ENCODE peak calls at places on chromosomes 11 and 22, in four cellular contexts. Y is HepG2, W is GM12878, X is K562. P is an unnamed sample.
A peak's percentile ranks its signal among the peaks of the same experiment; 100 is the strongest.

GRCh38 chr11:92257536-92257935 is 32.9 kb downstream of the FAT3 start:
- DNase-seq in Y (no peak), W (no peak), X (no peak), P (no peak)

GRCh38 chr11:65620666-65621065 is 5.1 kb downstream of the PCNX3 start:
- DNase-seq in Y (no peak), W (no peak), X (no peak), P (no peak)

GRCh38 chr11:82899957-82900276 is 313 bp downstream of the PRCP start:
- DNase-seq in Y (no peak), W (no peak), X (no peak), P (no peak)

GRCh38 chr11:7656704-7657103 is 16.6 kb downstream of the CYB5R2 start:
- DNase-seq in Y (no peak), W (no peak), X (no peak), P (no peak)

GRCh38 chr22:48901324-48901723 is 926.3 kb downstream of the BRD1 start:
- DNase-seq in Y (no peak), W (no peak), X (no peak), P (no peak)

GRCh38 chr11:19345848-19346681 is 105.3 kb upstream of the E2F8 start:
- DNase-seq in Y (no peak), W (no peak), X (peak; percentile 19), P (peak; percentile 52)

GRCh38 chr11:113363406-113363805 is 24.2 kb upstream of the ANKK1 start:
- DNase-seq in Y (no peak), W (no peak), X (no peak), P (no peak)

GRCh38 chr22:48760481-48761238 is 1067.0 kb downstream of the BRD1 start:
- DNase-seq in Y (no peak), W (no peak), X (no peak), P (no peak)

GRCh38 chr11:29395555-29396072 is 621.2 kb downstream of the KCNA4 start:
- DNase-seq in Y (no peak), W (no peak), X (no peak), P (no peak)

GRCh38 chr11:64233913-64234839 is at the start of gene VEGFB:
- DNase-seq in Y (no peak), W (no peak), X (peak; percentile 87), P (no peak)

GRCh38 chr11:94068764-94069163 is 47.6 kb downstream of the HEPHL1 start:
- DNase-seq in Y (no peak), W (no peak), X (no peak), P (no peak)

GRCh38 chr11:87263439-87263838 is 225.7 kb downstream of the TMEM135 start:
- DNase-seq in Y (no peak), W (no peak), X (no peak), P (no peak)

GRCh38 chr11:58805065-58805464 is 39.4 kb downstream of the GLYATL2 start:
- DNase-seq in Y (no peak), W (no peak), X (no peak), P (no peak)

GRCh38 chr11:106101797-106102196 is 24.3 kb downstream of the AASDHPPT start:
- DNase-seq in Y (no peak), W (no peak), X (no peak), P (no peak)

GRCh38 chr11:88169481-88169880 is 5.8 kb downstream of the RAB38 start:
- DNase-seq in Y (no peak), W (no peak), X (no peak), P (no peak)

GRCh38 chr11:125371451-125371935 is 124.6 kb downstream of the FEZ1 start:
- DNase-seq in Y (no peak), W (no peak), X (no peak), P (no peak)

GRCh38 chr11:81579339-81579738 is 1154.3 kb downstream of the FAM181B start:
- DNase-seq in Y (no peak), W (no peak), X (no peak), P (no peak)

GRCh38 chr11:86738615-86739014 is 61.7 kb upstream of the PRSS23 start:
- DNase-seq in Y (no peak), W (no peak), X (peak; percentile 14), P (no peak)

GRCh38 chr11:9838961-9839360 is 175.1 kb downstream of the SWAP70 start:
- DNase-seq in Y (no peak), W (peak; percentile 51), X (no peak), P (no peak)

GRCh38 chr22:49609207-49609876 is 218.3 kb downstream of the BRD1 start:
- DNase-seq in Y (no peak), W (no peak), X (no peak), P (no peak)

GRCh38 chr22:45265546-45265945 is 19.2 kb upstream of the UPK3A start:
- DNase-seq in Y (no peak), W (no peak), X (no peak), P (no peak)

GRCh38 chr22:45262931-45263789 is 21.6 kb upstream of the UPK3A start:
- DNase-seq in Y (no peak), W (peak; percentile 71), X (peak; percentile 14), P (no peak)

GRCh38 chr22:45262195-45262930 is 21.7 kb upstream of the KIAA0930 start:
- DNase-seq in Y (no peak), W (no peak), X (no peak), P (no peak)

GRCh38 chr22:45261407-45262088 is 20.9 kb upstream of the KIAA0930 start:
- DNase-seq in Y (no peak), W (no peak), X (no peak), P (no peak)

DNA sequence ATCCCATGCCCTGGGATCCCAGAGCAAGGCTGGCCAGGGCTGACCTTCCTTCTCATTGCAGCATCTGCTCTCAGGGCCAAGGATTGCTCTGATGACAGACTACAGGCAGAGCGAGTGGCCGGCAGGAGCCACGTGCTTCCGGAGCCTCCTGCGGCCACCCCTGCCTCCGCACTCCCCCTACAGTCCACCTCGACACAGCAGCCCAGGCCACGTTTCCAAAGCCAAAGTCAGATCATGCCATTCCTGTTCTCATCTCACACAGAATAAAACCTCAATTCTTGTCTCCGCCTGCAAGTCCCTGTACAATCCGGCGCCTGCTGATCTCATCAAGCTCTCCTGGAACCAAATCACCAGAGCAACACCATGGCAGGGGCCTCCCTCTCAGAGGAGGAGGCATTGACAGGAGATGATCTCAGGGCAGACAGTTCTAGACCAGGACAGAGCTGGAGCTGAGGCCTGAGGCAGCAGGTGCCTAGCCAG is 20.9 kb upstream of the UPK3A start:
- DNase-seq in Y (peak; percentile 75), W (no peak), X (peak; percentile 58), P (peak; percentile 75)
- TF ChIP-seq SP1 in Y (no peak), W (no peak), X (no peak), P (no peak)

DNA sequence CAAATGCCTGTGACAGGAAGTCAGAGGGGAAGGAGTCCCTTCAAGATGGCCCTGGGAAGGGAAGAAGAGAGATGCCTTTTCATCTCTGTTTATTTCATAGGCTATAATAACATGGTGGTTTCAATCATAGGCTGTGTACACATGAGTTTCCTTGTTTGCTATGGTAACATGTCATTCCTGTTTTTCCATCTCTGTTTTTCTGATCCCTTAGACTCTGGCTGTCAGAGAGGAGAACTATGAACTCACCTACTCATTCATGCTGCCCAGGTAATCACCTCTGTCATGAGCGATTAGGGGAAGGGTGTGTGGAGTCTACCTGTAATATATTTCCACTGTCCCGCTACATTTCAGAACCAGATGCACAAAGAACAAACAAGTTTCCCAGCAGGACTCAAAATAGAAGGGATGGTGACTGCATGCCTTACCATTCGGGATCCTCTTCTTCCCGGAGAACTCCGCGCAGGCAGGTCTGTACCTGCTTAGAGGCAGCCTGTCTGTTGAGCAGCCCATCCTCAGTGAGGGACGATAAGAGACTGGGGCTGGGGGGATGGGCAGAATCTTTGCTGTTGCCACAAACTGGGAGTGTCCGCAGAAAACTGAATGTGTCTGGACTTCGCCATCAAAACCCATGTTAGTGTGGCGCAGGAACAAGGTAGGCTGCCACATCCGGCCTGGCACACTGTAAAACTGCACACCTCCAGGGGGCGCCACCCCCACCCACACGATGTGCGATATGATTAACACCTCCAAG is 7.1 kb upstream of the PEX26 start:
- DNase-seq in Y (peak; percentile 25), W (no peak), X (peak; percentile 40), P (no peak)
- TF ChIP-seq FOXM1 in Y (no peak), W (no peak), X (no peak), P (no peak)

GRCh38 chr11:43508511-43508918 is 149.8 kb downstream of the TTC17 start:
- DNase-seq in Y (no peak), W (no peak), X (no peak), P (no peak)
- TF ChIP-seq SP1 in Y (no peak), W (no peak), X (no peak), P (no peak)

GRCh38 chr22:19887251-19887985 is 32.7 kb upstream of the GNB1L start:
- DNase-seq in Y (no peak), W (no peak), X (no peak), P (no peak)
- TF ChIP-seq FOXM1 in Y (no peak), W (no peak), X (no peak), P (no peak)

DNA sequence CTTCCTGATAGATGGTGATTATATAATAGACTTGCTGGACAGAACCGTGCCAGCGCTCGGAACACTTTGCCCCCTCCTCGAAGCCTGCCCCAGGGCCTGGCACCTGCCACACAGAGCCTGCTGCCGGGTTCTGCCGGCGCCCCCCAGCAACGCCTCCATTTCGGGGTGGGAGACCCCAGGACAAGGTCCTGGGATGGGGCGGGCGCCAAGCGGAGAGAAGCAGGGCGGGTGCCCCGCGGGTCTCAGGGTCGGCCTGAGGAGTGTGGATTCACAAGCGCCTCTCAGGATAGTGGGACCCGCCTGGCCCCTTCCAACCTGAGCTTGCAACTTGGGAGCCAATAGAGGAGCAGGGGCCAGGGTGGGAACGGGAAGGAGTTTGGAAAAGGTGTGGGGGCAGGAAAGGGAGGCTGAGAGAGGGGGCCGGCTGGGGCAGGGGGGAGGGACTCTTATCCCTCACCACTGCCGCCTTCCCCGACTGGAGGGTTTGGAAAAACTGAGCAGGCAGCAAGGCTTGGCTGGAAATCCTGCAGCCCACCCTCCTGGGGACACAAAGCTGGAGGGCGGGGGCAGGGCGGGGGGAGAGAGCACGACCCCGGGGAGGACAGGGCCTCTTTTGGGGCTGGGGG is 3.3 kb upstream of the BCL9L start:
- DNase-seq in Y (peak; percentile 36), W (no peak), X (peak; percentile 59), P (peak; percentile 66)
- TF ChIP-seq SP1 in Y (no peak), W (no peak), X (no peak), P (no peak)

GRCh38 chr22:37288521-37288920 is 6.2 kb downstream of the CYTH4 start:
- DNase-seq in Y (no peak), W (no peak), X (no peak), P (no peak)

GRCh38 chr22:37292641-37293040 is 10.3 kb downstream of the CYTH4 start:
- DNase-seq in Y (no peak), W (no peak), X (no peak), P (no peak)

GRCh38 chr22:37291559-37292298 is 9.4 kb downstream of the CYTH4 start:
- DNase-seq in Y (no peak), W (no peak), X (no peak), P (no peak)

GRCh38 chr22:37289156-37289735 is 6.9 kb downstream of the CYTH4 start:
- DNase-seq in Y (no peak), W (no peak), X (no peak), P (no peak)

GRCh38 chr22:37290737-37291136 is 8.4 kb downstream of the CYTH4 start:
- DNase-seq in Y (no peak), W (no peak), X (no peak), P (no peak)
- TF ChIP-seq FOXM1 in Y (no peak), W (no peak), X (no peak), P (no peak)

P was measured in HEK293T.